ENCODE peak calls at places on chromosomes 3 and 15, in seven cellular contexts. E, P, X, F, Z, B and W are unnamed samples.

GRCh38 chr3:187207624-187208023 is 10.3 kb downstream of the RTP1 start:
- DNase-seq in E (no peak), P (no peak), X (no peak), F (no peak), Z (no peak), B (no peak), W (no peak)

GRCh38 chr15:35713733-35714132 is 167.8 kb upstream of the DPH6 start:
- DNase-seq in E (no peak), P (no peak), X (no peak), F (no peak), Z (no peak), B (peak; percentile 50), W (no peak)

GRCh38 chr15:80061581-80061980 is 2.1 kb downstream of the ZFAND6 start:
- DNase-seq in E (no peak), P (no peak), X (no peak), F (no peak), Z (no peak), B (no peak), W (no peak)

GRCh38 chr15:65801229-65801813 is 9.2 kb upstream of the DENND4A start:
- DNase-seq in E (no peak), P (no peak), X (no peak), F (no peak), Z (no peak), B (no peak), W (no peak)

GRCh38 chr15:82548700-82549099 is 8.4 kb upstream of the RPS17 start:
- DNase-seq in E (no peak), P (no peak), X (no peak), F (no peak), Z (no peak), B (no peak), W (no peak)

GRCh38 chr3:16842710-16843270 is 42.0 kb upstream of the PLCL2 start:
- DNase-seq in E (no peak), P (no peak), X (peak; percentile 59), F (no peak), Z (no peak), B (no peak), W (peak; percentile 73)

GRCh38 chr3:159189994-159190669 is 388.3 kb downstream of the MFSD1 start:
- DNase-seq in E (no peak), P (no peak), X (no peak), F (no peak), Z (no peak), B (no peak), W (no peak)

GRCh38 chr3:114552527-114552812 is 258.6 kb downstream of the TIGIT start:
- DNase-seq in E (no peak), P (no peak), X (no peak), F (no peak), Z (no peak), B (no peak), W (no peak)

GRCh38 chr3:55490194-55490913 is 3.2 kb upstream of the WNT5A start:
- DNase-seq in E (no peak), P (no peak), X (no peak), F (no peak), Z (no peak), B (no peak), W (no peak)

GRCh38 chr3:126394179-126394976 is at the start of gene CFAP100:
- DNase-seq in E (no peak), P (no peak), X (no peak), F (no peak), Z (no peak), B (no peak), W (no peak)

GRCh38 chr15:74007820-74008371 is 13.4 kb downstream of the PML start:
- DNase-seq in E (no peak), P (peak; percentile 47), X (no peak), F (no peak), Z (no peak), B (no peak), W (no peak)

GRCh38 chr3:171904829-171905228 is 61.7 kb downstream of the TMEM212 start:
- DNase-seq in E (no peak), P (no peak), X (no peak), F (no peak), Z (no peak), B (no peak), W (no peak)

GRCh38 chr3:156383433-156384025 is 171.4 kb downstream of the SSR3 start:
- DNase-seq in E (no peak), P (no peak), X (no peak), F (no peak), Z (no peak), B (no peak), W (no peak)

GRCh38 chr3:197501879-197502620 is 53.7 kb downstream of the BDH1 start:
- DNase-seq in E (no peak), P (peak; percentile 30), X (no peak), F (peak; percentile 51), Z (peak; percentile 51), B (peak; percentile 61), W (peak; percentile 90)

GRCh38 chr3:46833346-46834300 is 29.6 kb downstream of the MYL3 start:
- DNase-seq in E (no peak), P (no peak), X (no peak), F (no peak), Z (no peak), B (no peak), W (no peak)

GRCh38 chr3:30688776-30689175 is 82.4 kb downstream of the TGFBR2 start:
- DNase-seq in E (no peak), P (no peak), X (no peak), F (no peak), Z (no peak), B (no peak), W (no peak)

GRCh38 chr3:146306024-146306423 is 55.1 kb upstream of the PLSCR4 start:
- DNase-seq in E (no peak), P (no peak), X (no peak), F (no peak), Z (no peak), B (no peak), W (no peak)

GRCh38 chr15:56984681-56985515 is 66.5 kb downstream of the TCF12 start:
- DNase-seq in E (no peak), P (no peak), X (no peak), F (no peak), Z (no peak), B (peak; percentile 21), W (no peak)

GRCh38 chr3:176510097-176510496 is 687.2 kb downstream of the TBL1XR1 start:
- DNase-seq in E (no peak), P (no peak), X (no peak), F (no peak), Z (no peak), B (no peak), W (no peak)

GRCh38 chr3:170467007-170467406 is 48.3 kb downstream of the CLDN11 start:
- DNase-seq in E (no peak), P (no peak), X (no peak), F (no peak), Z (no peak), B (no peak), W (no peak)